ENCODE peak calls at places on chromosomes 3 and 15, in ten cellular contexts. W, X, K, R, O, G, C, T, H and Z are unnamed samples.

GRCh38 chr15:71701808-71702207 is 108.5 kb upstream of the NR2E3 start:
- DNase-seq in K (no peak), C (no peak), T (no peak), H (no peak), G (no peak), W (no peak), O (no peak), R (no peak), X (no peak), Z (no peak)

GRCh38 chr15:66743703-66744536 is 41.9 kb downstream of the SMAD6 start:
- DNase-seq in C (no peak), R (no peak), H (peak), K (no peak), T (no peak), O (no peak), W (no peak), X (no peak), G (no peak), Z (no peak)

GRCh38 chr3:185308126-185308754 is 54.4 kb upstream of the EHHADH start:
- DNase-seq in W (peak), K (peak), R (peak), O (peak), C (peak), X (no peak), T (peak), H (peak), G (peak), Z (peak)

GRCh38 chr15:72118400-72118978 is at the start of gene SENP8:
- DNase-seq in C (no peak), R (no peak), W (peak), X (no peak), K (peak), G (no peak), O (no peak), T (no peak), H (no peak), Z (no peak)

GRCh38 chr15:100928632-100929280 is 9.6 kb downstream of the LRRK1 start:
- DNase-seq in H (no peak), K (no peak), G (no peak), X (no peak), T (no peak), C (no peak), R (no peak), W (no peak), O (no peak), Z (no peak)

GRCh38 chr15:89217686-89218376 is 3.5 kb downstream of the RLBP1 start:
- DNase-seq in G (no peak), O (no peak), T (no peak), H (no peak), W (no peak), C (no peak), K (no peak), R (no peak), X (no peak), Z (no peak)

GRCh38 chr3:64797000-64797399 is 109.2 kb upstream of the ADAMTS9 start:
- DNase-seq in R (no peak), K (no peak), G (no peak), O (no peak), T (no peak), H (no peak), W (no peak), X (no peak), C (no peak), Z (no peak)

GRCh38 chr15:64635486-64635815 is 139.9 kb downstream of the RBPMS2 start:
- DNase-seq in T (no peak), G (no peak), R (no peak), O (no peak), W (no peak), C (no peak), K (no peak), H (no peak), X (no peak), Z (no peak)

GRCh38 chr3:144003051-144003450 is 31.4 kb downstream of the DIPK2A start:
- DNase-seq in T (no peak), C (no peak), G (no peak), X (no peak), H (no peak), K (no peak), W (no peak), O (no peak), R (no peak), Z (no peak)

GRCh38 chr3:71299160-71299559 is 284.4 kb downstream of the FOXP1 start:
- DNase-seq in R (no peak), H (no peak), T (no peak), G (no peak), C (peak), X (no peak), K (no peak), W (no peak), O (peak), Z (no peak)